ENCODE peak calls at places on chromosomes 3 and 15, in five cellular contexts. M, K, L, J and D are unnamed samples.
A peak's percentile ranks its signal among the peaks of the same experiment; 100 is the strongest.

GRCh38 chr3:116444099-116444700 is 1.1 kb downstream of the LSAMP start:
- DNase-seq in M (no peak), K (no peak), L (no peak), J (no peak), D (no peak)

GRCh38 chr3:106130384-106131084 is 261.7 kb upstream of the CBLB start:
- DNase-seq in M (no peak), K (no peak), L (no peak), J (no peak), D (no peak)

GRCh38 chr3:162525052-162525451 is 1028.4 kb downstream of the OTOL1 start:
- DNase-seq in M (no peak), K (no peak), L (no peak), J (no peak), D (no peak)

GRCh38 chr3:30300844-30301243 is 305.6 kb upstream of the TGFBR2 start:
- DNase-seq in M (no peak), K (no peak), L (no peak), J (no peak), D (no peak)

GRCh38 chr3:143443851-143444331 is 324.3 kb downstream of the CHST2 start:
- DNase-seq in M (no peak), K (no peak), L (no peak), J (no peak), D (no peak)

GRCh38 chr3:101065962-101066361 is 72.7 kb upstream of the ABI3BP start:
- DNase-seq in M (no peak), K (no peak), L (no peak), J (no peak), D (no peak)

GRCh38 chr3:53589806-53590205 is 95.4 kb downstream of the CACNA1D start:
- DNase-seq in M (no peak), K (no peak), L (no peak), J (no peak), D (no peak)

GRCh38 chr15:95591886-95592285 is 738.6 kb upstream of the NR2F2 start:
- DNase-seq in M (no peak), K (no peak), L (no peak), J (no peak), D (no peak)

DNA sequence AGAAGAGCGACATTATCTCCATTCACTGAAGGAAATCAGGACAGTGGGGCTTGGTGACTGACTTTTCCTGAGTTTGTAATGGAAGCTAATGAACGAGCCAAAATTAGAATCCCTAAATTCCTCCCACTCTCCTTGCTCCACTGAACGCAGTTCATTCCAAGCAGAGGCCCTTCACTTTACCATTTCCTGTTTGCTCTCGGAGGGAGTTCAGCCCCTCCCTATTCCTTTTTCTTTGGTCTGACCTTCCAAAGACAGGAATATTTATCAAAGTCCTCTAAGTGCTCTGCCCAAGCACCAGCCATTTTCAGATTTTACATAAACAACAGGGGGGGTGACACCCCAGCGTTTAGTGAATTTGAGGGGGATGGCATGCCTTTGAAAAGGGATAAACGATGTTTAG is 24.0 kb upstream of the PTPRG start:
- DNase-seq in M (no peak), K (no peak), L (no peak), J (no peak), D (no peak)
- H3K4me3 ChIP-seq in M (no peak overlapping the region), K (no peak overlapping the region), L (no peak overlapping the region), J (no peak overlapping the region), D (no peak overlapping the region)

DNA sequence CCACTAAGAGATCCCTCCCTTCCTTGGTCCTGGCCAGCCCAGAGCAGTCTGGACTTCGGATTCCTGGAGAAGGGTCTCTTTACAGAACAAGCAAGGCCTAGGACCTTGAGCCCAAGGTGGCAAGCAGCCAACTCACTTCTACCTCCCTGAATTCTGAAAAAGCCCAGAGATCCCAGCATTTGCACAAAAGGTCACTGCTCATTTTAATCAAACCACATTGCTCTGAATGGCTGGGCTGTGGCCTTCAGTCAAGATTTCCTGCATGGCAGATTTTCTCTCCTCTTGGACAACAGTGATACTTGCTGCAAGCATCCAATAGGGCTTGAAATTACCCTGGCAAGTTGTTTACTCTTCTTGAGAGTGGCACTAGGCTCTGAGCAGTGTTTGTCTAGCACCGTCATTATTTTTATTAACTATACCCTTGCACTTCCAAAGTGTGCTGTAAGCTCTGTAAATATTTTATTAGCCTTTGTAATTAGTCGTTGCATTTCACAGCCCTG is 274.7 kb upstream of the CTNNB1 start:
- DNase-seq in M (no peak), K (no peak), L (no peak), J (no peak), D (no peak)
- H3K27ac ChIP-seq in M (no peak overlapping the region), K (no peak overlapping the region), L (no peak overlapping the region), J (no peak overlapping the region), D (no peak overlapping the region)

GRCh38 chr3:169328471-169328870 is 335.0 kb downstream of the MECOM start:
- DNase-seq in M (no peak), K (no peak), L (no peak), J (no peak), D (no peak)

GRCh38 chr3:169327969-169328368 is 335.5 kb downstream of the MECOM start:
- DNase-seq in M (no peak), K (no peak), L (no peak), J (no peak), D (no peak)

GRCh38 chr3:169324454-169324789 is 339.1 kb downstream of the MECOM start:
- DNase-seq in M (no peak), K (no peak), L (no peak), J (no peak), D (no peak)

GRCh38 chr3:169325821-169326220 is 337.7 kb downstream of the MECOM start:
- DNase-seq in M (no peak), K (no peak), L (no peak), J (no peak), D (no peak)

GRCh38 chr3:169323580-169324453 is 339.7 kb downstream of the MECOM start:
- DNase-seq in M (no peak), K (no peak), L (no peak), J (no peak), D (no peak)
- H3K4me3 ChIP-seq in M (no peak overlapping the region), K (peak overlapping the region; percentile 50), L (no peak overlapping the region), J (no peak overlapping the region), D (no peak overlapping the region)

DNA sequence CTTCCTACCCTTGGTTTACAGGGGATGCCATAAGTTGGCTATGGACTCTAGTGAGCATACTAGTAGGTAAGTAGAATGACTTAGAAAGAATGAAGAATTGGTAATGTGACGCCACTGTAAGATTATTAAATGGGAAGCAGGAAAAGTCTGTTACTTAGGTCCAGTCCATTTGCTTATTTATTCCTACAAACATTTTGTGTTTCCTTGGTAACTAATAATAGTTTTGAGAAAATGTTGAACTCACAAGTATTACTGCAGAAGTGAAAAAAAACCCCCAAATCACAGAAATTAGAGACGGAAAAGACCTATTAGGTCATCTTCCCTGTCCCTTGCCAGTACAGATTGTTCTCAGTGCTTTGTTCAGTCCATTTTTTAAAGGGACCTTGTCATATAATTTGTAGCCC is 63.5 kb downstream of the CMSS1 start:
- DNase-seq in M (no peak), K (no peak), L (no peak), J (no peak), D (no peak)
- H3K27ac ChIP-seq in M (no peak overlapping the region), K (peak overlapping the region; percentile 90), L (peak overlapping the region; percentile 56), J (no peak overlapping the region), D (no peak overlapping the region)

DNA sequence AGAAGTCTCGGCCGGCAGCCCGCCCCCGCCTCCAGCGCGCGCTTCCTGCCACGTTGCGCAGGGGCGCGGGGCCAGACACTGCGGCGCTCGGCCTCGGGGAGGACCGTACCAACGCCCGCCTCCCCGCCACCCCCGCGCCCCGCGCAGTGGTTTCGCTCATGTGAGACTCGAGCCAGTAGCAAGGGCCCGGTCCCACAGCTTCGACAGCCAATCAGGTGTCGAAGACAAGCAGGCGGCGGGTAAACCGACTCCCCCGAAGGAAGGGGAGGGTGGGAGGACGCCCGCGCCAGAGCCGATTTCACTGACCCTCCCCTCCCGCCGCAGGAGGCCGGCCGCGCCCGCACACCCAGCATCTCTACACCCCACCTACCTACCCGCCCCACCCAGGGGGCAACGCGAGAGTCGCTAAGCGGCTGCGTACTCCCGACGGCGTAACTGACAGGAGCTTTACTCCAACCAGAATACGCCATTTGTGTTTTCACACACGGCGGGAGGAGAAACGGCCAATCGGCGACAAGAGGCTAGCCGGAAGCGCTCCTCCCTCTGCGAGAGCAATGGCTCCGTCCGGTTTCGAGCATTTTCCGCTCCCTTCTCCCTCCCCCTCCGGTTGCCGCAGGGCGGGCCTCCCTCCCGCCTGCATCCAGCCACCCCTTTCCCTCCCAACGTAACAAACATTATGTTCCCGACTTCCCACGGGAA is 634 bp upstream of the SETD5 start:
- DNase-seq in M (peak; percentile 99), K (peak; percentile 99), L (peak; percentile 97), J (peak; percentile 99), D (peak; percentile 100)
- H3K4me3 ChIP-seq in M (peak overlapping the region; percentile 66), K (peak overlapping the region; percentile 97), L (peak overlapping the region; percentile 81), J (peak overlapping the region; percentile 68), D (peak overlapping the region; percentile 71)

DNA sequence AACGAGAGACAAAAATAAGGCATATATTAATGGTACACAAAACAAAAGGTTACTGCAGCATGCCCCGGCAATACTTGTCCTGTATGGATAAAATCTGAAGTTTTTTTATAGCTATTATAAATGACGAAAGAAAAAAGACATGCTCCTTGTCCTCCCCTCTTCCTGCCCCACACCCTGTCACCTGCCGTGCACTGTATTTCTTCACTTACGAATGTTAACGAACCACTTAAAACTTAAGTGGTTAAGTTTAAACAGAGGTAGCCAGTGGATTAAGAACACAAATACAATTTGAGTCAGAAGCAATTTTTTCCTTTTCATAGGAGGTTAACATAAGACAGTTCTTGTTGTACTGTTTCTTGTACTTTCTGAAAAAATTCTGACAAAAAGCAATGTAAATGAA is 799.1 kb upstream of the NECTIN3 start:
- DNase-seq in M (no peak), K (no peak), L (no peak), J (no peak), D (no peak)
- H3K27ac ChIP-seq in M (no peak overlapping the region), K (no peak overlapping the region), L (no peak overlapping the region), J (no peak overlapping the region), D (no peak overlapping the region)